ENCODE peak calls at places on chromosome 20, in five cellular contexts. H is H1, G is mesenchymal stem cell, U is neuronal stem cell, K is trophoblast cell. D is an unnamed sample.

GRCh38 chr20:37383229-37383989 is 37.5 kb downstream of the SRC start:
- DNase-seq in U (no peak), H (no peak), G (no peak), K (peak), D (no peak)

GRCh38 chr20:23114018-23114417 is 27.9 kb upstream of the CD93 start:
- DNase-seq in H (no peak), U (no peak), K (no peak), G (no peak), D (no peak)

GRCh38 chr20:61628901-61629300 is 376.8 kb downstream of the CDH4 start:
- DNase-seq in G (no peak), K (no peak), U (no peak), H (no peak), D (no peak)

GRCh38 chr20:11852801-11853200 is 64.9 kb upstream of the BTBD3 start:
- DNase-seq in G (no peak), H (no peak), U (no peak), K (peak), D (no peak)

GRCh38 chr20:4147319-4147718 is 132.0 kb upstream of the RNF24 start:
- DNase-seq in U (no peak), K (no peak), G (no peak), H (no peak), D (no peak)

GRCh38 chr20:36008461-36009035 is 40.2 kb downstream of the CNBD2 start:
- DNase-seq in G (no peak), U (no peak), H (no peak), K (peak), D (no peak)

GRCh38 chr20:16462711-16463110 is 110.5 kb downstream of the KIF16B start:
- DNase-seq in K (no peak), U (no peak), G (no peak), H (peak), D (peak)

GRCh38 chr20:11891081-11891826 is 26.4 kb upstream of the BTBD3 start:
- DNase-seq in G (peak), U (peak), K (peak), H (peak), D (peak)

GRCh38 chr20:31608256-31608980 is 3.3 kb downstream of the ID1 start:
- DNase-seq in U (peak), H (peak), K (peak), G (peak), D (peak)

GRCh38 chr20:59268827-59269226 is 31.6 kb upstream of the EDN3 start:
- DNase-seq in H (peak), U (no peak), G (no peak), K (no peak), D (peak)

GRCh38 chr20:36975085-36975829 is 23.7 kb upstream of the SAMHD1 start:
- DNase-seq in K (no peak), U (no peak), G (no peak), H (no peak), D (no peak)

GRCh38 chr20:2829376-2829775 is 11.1 kb downstream of the PCED1A start:
- DNase-seq in K (no peak), G (no peak), H (no peak), U (no peak), D (no peak)

GRCh38 chr20:36642136-36642535 is 3.9 kb downstream of the SLA2 start:
- DNase-seq in G (no peak), K (no peak), U (no peak), H (no peak), D (no peak)

GRCh38 chr20:11703119-11703518 is 214.6 kb upstream of the BTBD3 start:
- DNase-seq in H (no peak), K (no peak), G (no peak), U (no peak), D (no peak)

GRCh38 chr20:57699395-57699794 is 10.4 kb downstream of the PMEPA1 start:
- DNase-seq in G (no peak), U (no peak), K (no peak), H (no peak), D (no peak)

GRCh38 chr20:57698191-57698866 is 11.5 kb downstream of the PMEPA1 start:
- DNase-seq in U (no peak), K (peak), H (no peak), G (peak), D (no peak)

GRCh38 chr20:57701090-57701489 is 8.7 kb downstream of the PMEPA1 start:
- DNase-seq in K (peak), G (no peak), H (no peak), U (no peak), D (no peak)

GRCh38 chr20:57697540-57697939 is 12.3 kb downstream of the PMEPA1 start:
- DNase-seq in U (no peak), K (no peak), H (no peak), G (no peak), D (no peak)

GRCh38 chr20:57698867-57699275 is 10.9 kb downstream of the PMEPA1 start:
- DNase-seq in U (no peak), G (peak), K (no peak), H (no peak), D (no peak)
- H3K23ac ChIP-seq in U (no peak), G (no peak), K (no peak), H (no peak), D (no peak)

GRCh38 chr20:382291-383115 is 1.9 kb downstream of the TRIB3 start:
- DNase-seq in H (no peak), G (peak), U (no peak), K (peak), D (no peak)

GRCh38 chr20:380763-381580 is 412 bp downstream of the TRIB3 start:
- DNase-seq in H (peak), K (peak), U (peak), G (peak), D (peak)

GRCh38 chr20:378961-379336 is 1.6 kb upstream of the TRIB3 start:
- DNase-seq in H (no peak), U (no peak), K (no peak), G (no peak), D (no peak)

GRCh38 chr20:383889-384288 is 3.3 kb downstream of the TRIB3 start:
- DNase-seq in U (no peak), H (no peak), K (no peak), G (no peak), D (no peak)

DNA sequence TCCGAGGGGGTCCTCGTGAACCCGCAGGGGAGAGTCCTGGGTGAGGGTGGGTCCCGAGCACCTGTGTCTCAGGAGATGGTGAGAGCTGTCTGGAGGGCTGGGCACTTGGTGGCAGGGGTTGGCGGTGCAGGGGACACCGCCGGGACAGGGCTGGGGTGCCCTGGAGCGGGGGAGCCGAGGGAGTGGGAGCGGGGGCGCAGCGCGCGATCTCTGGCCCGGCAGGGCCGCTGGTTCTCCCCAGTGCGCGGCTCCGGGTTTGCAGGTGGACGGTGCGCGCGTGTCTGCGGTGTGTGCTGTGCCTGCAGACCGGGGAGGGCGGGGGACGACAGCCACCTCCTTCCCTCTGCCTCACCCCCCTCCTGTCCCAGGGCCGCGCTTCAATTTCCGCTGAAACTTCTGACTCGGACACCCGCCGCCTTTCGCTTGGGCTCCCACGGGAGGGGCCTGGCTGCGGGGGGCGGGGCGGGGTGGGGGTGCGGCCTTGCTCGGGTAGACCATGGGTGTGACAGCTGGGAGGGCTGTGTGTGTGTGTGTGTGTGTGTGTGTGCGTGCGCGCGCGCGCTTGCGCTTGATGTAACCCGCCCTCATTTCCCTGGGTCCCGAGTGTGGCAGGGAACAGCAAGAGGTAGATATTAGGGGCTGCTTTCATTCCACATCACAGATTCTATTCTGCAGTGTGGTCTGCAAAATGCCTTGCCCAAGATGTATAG is 1.2 kb downstream of the TRIB3 start:
- DNase-seq in H (peak), G (peak), U (peak), K (peak), D (peak)
- H3K9ac ChIP-seq in H (no peak), G (peak), U (peak), K (peak), D (peak)

DNA sequence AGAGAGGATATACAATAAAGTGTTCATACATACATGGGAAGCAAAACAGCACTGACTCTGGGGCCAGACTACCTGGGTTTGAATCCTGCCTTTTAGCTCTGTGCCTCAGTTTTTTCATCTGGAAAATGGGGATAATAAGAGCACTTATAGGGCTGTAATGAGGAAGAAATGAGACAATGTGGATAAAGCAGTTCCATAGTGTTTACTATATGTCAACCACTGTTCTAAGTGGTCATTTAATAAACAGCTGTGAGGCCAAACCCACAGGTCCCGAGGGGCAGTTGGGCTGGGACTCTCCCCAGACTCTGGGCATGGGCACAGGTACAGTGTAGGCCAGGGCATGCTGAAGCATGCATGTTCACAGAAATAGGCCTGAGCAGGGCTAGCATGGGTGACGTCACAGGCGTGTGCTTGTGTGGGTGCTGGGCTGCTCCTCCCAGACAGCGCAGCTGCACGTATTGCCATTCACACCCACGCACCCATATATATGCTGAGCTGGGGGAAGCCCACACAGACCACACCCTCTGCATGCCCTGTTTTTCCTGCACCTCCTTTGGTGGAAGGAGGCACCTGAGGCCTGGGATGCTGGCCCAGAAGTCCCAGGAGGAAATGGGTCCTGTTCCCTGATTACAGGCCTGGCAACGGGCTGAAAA is 3.5 kb upstream of the PLCG1 start:
- DNase-seq in H (no peak), U (no peak), G (no peak), K (no peak), D (no peak)
- H2BK12ac ChIP-seq in H (no peak), U (no peak), G (no peak), K (no peak), D (no peak)

GRCh38 chr20:50560867-50561266 is 50.7 kb downstream of the PTPN1 start:
- DNase-seq in U (no peak), K (no peak), G (no peak), H (peak), D (no peak)

GRCh38 chr20:50563133-50563944 is 53.2 kb downstream of the PTPN1 start:
- DNase-seq in H (no peak), U (no peak), K (no peak), G (no peak), D (no peak)

GRCh38 chr20:50559856-50560623 is 49.9 kb downstream of the PTPN1 start:
- DNase-seq in K (peak), G (no peak), H (peak), U (no peak), D (no peak)

GRCh38 chr20:50561379-50562078 is 51.3 kb downstream of the PTPN1 start:
- DNase-seq in G (peak), U (no peak), H (no peak), K (peak), D (no peak)

DNA sequence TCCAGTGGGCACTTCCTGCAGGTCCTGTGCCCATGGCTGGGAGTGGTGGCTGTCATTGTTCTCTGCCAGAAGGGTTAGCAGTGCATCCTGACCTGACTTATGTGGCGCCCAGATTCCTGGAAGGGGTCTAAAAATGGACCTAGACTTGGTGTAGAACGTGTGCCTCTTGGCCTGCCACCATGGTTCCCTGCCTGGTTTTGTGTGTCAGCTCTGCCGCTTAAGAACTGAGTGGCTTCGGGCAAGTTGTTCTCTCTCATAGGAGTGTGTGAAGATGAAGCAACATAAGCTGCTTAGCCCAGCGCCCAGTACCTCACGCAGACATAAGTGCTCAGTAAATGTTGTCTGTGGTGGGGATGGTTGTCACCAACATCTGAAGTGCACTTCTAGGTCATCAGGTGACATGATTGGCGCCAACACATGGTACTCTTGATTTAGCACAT is 52.1 kb downstream of the PTPN1 start:
- DNase-seq in G (no peak), U (no peak), H (no peak), K (no peak), D (no peak)
- H3K23ac ChIP-seq in G (no peak), U (no peak), H (no peak), K (no peak), D (no peak)

GRCh38 chr20:46554850-46555249 is 4.4 kb upstream of the OCSTAMP start:
- DNase-seq in K (no peak), H (no peak), U (no peak), G (no peak), D (no peak)

GRCh38 chr20:46551508-46552280 is 1.2 kb upstream of the OCSTAMP start:
- DNase-seq in K (peak), U (no peak), H (peak), G (no peak), D (no peak)

GRCh38 chr20:46555370-46555956 is 5.0 kb upstream of the OCSTAMP start:
- DNase-seq in K (no peak), H (no peak), G (no peak), U (no peak), D (no peak)

GRCh38 chr20:46550441-46550840 is at the start of gene OCSTAMP:
- DNase-seq in H (no peak), U (no peak), G (no peak), K (no peak), D (no peak)

GRCh38 chr20:46552460-46553420 is 2.3 kb upstream of the OCSTAMP start:
- DNase-seq in G (no peak), U (no peak), K (peak), H (no peak), D (no peak)
- H3K9ac ChIP-seq in G (no peak), U (no peak), K (no peak), H (no peak), D (no peak)

GRCh38 chr20:25317351-25318075 is 69.6 kb downstream of the PYGB start:
- DNase-seq in G (no peak), K (no peak), U (no peak), H (no peak), D (no peak)
- H2BK12ac ChIP-seq in G (no peak), K (no peak), U (no peak), H (no peak), D (no peak)

GRCh38 chr20:46089338-46090094 is at the start of gene NCOA5:
- DNase-seq in K (peak), G (peak), H (peak), U (peak), D (peak)
- H3K23ac ChIP-seq in K (no peak), G (peak), H (no peak), U (peak), D (no peak)

DNA sequence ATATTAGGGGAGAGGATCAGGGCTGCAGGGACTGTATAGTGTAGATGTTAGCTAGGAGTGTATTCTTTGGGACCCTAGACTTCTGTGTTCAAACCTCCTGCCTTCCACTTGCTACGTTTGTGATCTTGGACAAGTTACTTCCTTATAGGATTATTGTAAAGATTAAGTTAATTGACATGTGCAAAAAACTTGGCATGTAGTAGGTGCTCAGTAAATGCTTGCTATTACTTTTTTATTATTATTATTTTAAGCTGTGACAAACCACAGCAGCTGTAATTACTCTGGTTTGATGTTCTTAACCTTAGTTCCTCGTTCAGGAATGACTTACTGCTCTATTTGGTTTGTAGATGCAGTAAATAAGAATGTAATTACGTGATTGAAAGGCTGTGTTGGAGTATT is 3.2 kb downstream of the ARFGEF2 start:
- DNase-seq in H (no peak), K (no peak), G (no peak), U (no peak), D (no peak)
- H3K9ac ChIP-seq in H (no peak), K (no peak), G (peak), U (no peak), D (no peak)

DNA sequence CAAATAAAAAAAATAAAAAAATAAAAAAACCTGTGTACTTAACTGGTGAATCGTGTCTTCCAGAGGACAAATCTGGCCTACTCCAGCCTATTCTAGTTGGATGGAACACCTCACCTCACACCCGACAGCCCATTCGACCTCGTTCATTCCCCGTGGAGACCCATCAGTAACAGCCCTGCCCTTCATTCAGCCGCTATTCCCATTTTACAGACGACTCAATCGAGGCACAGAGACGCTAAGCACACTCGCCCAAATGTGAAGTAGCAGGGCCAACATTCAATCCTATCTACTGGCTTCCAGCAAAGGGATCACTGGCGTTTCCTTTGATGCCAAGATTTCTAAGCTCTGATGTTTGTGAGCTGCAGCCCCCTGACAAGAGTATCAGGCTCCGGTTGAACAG is 1.8 kb upstream of the NTSR1 start:
- DNase-seq in K (no peak), H (no peak), G (no peak), U (no peak), D (no peak)
- H2BK12ac ChIP-seq in K (no peak), H (no peak), G (no peak), U (no peak), D (no peak)